ENCODE peak calls at places on chromosomes 12 and 14, in seven cellular contexts. P is CD8-positive, alpha-beta memory T cell; U is ovary; X is HCT116; D is tibial artery; R is upper lobe of right lung; Q is body of pancreas. W is an unnamed sample.

GRCh38 chr14:101037021-101037817 is 133.7 kb upstream of the RTL1 start:
- DNase-seq in D (peak; percentile 39), P (no peak), Q (no peak), R (peak; percentile 45), X (no peak), U (peak; percentile 9), W (no peak)

GRCh38 chr12:47736877-47737676 is 11.8 kb upstream of the ENDOU start:
- DNase-seq in X (no peak), U (peak; percentile 95), R (peak; percentile 93), Q (peak; percentile 93), P (no peak), D (peak; percentile 99), W (peak; percentile 90)

GRCh38 chr14:51458563-51458955 is 193.2 kb upstream of the FRMD6 start:
- DNase-seq in D (no peak), Q (no peak), X (no peak), R (no peak), P (no peak), U (no peak), W (no peak)

GRCh38 chr12:12403264-12404248 is 46.7 kb downstream of the BORCS5 start:
- DNase-seq in P (no peak), D (no peak), Q (no peak), R (no peak), X (no peak), U (no peak), W (no peak)

GRCh38 chr12:79086546-79086945 is 222.0 kb downstream of the SYT1 start:
- DNase-seq in Q (no peak), U (no peak), D (no peak), R (no peak), X (no peak), P (no peak), W (no peak)

GRCh38 chr12:121203482-121203881 is 6.4 kb upstream of the P2RX4 start:
- DNase-seq in D (no peak), P (no peak), U (no peak), Q (peak; percentile 40), R (peak; percentile 15), X (no peak), W (no peak)

GRCh38 chr14:93073833-93074769 is 41.6 kb downstream of the ITPK1 start:
- DNase-seq in X (no peak), R (peak; percentile 76), U (no peak), D (no peak), P (no peak), Q (no peak), W (peak; percentile 74)

GRCh38 chr12:57839996-57840395 is 6.5 kb downstream of the CTDSP2 start:
- DNase-seq in X (no peak), R (no peak), P (no peak), Q (peak; percentile 51), U (peak; percentile 40), D (no peak), W (no peak)

GRCh38 chr14:101025131-101025530 is 121.6 kb upstream of the RTL1 start:
- DNase-seq in P (no peak), Q (no peak), D (peak; percentile 20), X (no peak), U (no peak), R (peak; percentile 29), W (no peak)

GRCh38 chr12:121983546-121984205 is 38.0 kb upstream of the BCL7A start:
- DNase-seq in D (no peak), P (no peak), X (no peak), U (no peak), Q (no peak), R (no peak), W (no peak)

GRCh38 chr14:75628816-75629215 is 31.9 kb downstream of the ERG28 start:
- DNase-seq in X (no peak), U (no peak), P (no peak), D (no peak), R (no peak), Q (no peak), W (no peak)

GRCh38 chr14:47675489-47676300 is at the start of gene MDGA2:
- DNase-seq in D (no peak), X (no peak), R (peak; percentile 64), Q (no peak), U (no peak), P (no peak), W (no peak)

GRCh38 chr12:7501031-7501585 is 2.5 kb downstream of the CD163 start:
- DNase-seq in X (no peak), Q (no peak), R (no peak), D (no peak), U (no peak), P (no peak), W (no peak)

GRCh38 chr12:31664038-31664437 is 4.5 kb downstream of the ETFBKMT start:
- DNase-seq in X (no peak), P (no peak), R (no peak), U (no peak), Q (no peak), D (no peak), W (no peak)

GRCh38 chr12:107660861-107661415 is 24.7 kb upstream of the PWP1 start:
- DNase-seq in X (no peak), D (no peak), R (no peak), P (no peak), U (no peak), Q (no peak), W (no peak)

GRCh38 chr14:51872396-51872795 is 12.0 kb downstream of the GNG2 start:
- DNase-seq in X (no peak), D (no peak), R (no peak), Q (no peak), P (no peak), U (no peak), W (no peak)

GRCh38 chr12:85405781-85406522 is 125.9 kb downstream of the ALX1 start:
- DNase-seq in R (no peak), U (no peak), D (no peak), Q (no peak), P (no peak), X (no peak), W (no peak)

GRCh38 chr14:70441641-70442040 is 10.3 kb upstream of the ADAM21 start:
- DNase-seq in X (no peak), R (no peak), U (no peak), D (no peak), Q (no peak), P (no peak), W (no peak)
- H3K9me3 ChIP-seq in X (peaks cover 16% of the 10 kb centered on the region), R (peaks cover 25% of the 10 kb centered on the region), U (no peaks in the 10 kb centered on the region), D (peaks cover 42% of the 10 kb centered on the region), Q (peaks cover 36% of the 10 kb centered on the region), P (peaks cover 14% of the 10 kb centered on the region), W (peaks cover 22% of the 10 kb centered on the region)

GRCh38 chr14:31978423-31978822 is 98.7 kb upstream of the ARHGAP5 start:
- DNase-seq in U (no peak), P (no peak), R (no peak), Q (no peak), X (no peak), D (no peak), W (no peak)

GRCh38 chr14:31986405-31986804 is 90.7 kb upstream of the ARHGAP5 start:
- DNase-seq in R (no peak), D (no peak), P (no peak), X (no peak), U (no peak), Q (no peak), W (no peak)

GRCh38 chr14:31987691-31988090 is 89.4 kb upstream of the ARHGAP5 start:
- DNase-seq in X (no peak), D (no peak), U (no peak), R (no peak), Q (no peak), P (no peak), W (no peak)

GRCh38 chr14:31977001-31977556 is 100.0 kb upstream of the ARHGAP5 start:
- DNase-seq in P (no peak), D (no peak), R (no peak), X (no peak), Q (no peak), U (no peak), W (no peak)

DNA sequence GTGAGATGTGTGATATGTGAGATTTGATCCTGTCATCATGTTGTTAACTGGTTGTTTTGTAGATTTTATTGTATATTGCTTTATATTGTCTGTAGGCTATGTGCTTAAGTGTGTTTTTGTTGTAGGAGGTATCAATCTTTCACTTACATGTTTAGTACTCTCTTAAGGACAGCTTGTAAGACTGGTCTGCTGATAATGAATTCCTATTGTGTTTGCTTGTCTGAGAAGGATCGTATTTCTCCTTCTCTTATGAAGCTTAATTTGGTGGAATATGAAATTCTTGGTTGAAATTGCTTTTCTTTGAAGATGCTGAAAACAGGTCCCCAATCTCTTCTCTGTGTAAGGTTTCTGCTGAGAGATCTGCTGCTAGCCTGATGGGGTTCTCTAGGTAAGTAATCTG is 94.5 kb upstream of the ARHGAP5 start:
- DNase-seq in Q (no peak), X (no peak), D (no peak), P (no peak), U (no peak), R (no peak), W (no peak)
- H3K4me1 ChIP-seq in Q (no peaks in the 10 kb centered on the region), X (no peaks in the 10 kb centered on the region), D (no peaks in the 10 kb centered on the region), P (no peaks in the 10 kb centered on the region), U (no peaks in the 10 kb centered on the region), R (no peaks in the 10 kb centered on the region), W (peaks cover 3% of the 10 kb centered on the region)

DNA sequence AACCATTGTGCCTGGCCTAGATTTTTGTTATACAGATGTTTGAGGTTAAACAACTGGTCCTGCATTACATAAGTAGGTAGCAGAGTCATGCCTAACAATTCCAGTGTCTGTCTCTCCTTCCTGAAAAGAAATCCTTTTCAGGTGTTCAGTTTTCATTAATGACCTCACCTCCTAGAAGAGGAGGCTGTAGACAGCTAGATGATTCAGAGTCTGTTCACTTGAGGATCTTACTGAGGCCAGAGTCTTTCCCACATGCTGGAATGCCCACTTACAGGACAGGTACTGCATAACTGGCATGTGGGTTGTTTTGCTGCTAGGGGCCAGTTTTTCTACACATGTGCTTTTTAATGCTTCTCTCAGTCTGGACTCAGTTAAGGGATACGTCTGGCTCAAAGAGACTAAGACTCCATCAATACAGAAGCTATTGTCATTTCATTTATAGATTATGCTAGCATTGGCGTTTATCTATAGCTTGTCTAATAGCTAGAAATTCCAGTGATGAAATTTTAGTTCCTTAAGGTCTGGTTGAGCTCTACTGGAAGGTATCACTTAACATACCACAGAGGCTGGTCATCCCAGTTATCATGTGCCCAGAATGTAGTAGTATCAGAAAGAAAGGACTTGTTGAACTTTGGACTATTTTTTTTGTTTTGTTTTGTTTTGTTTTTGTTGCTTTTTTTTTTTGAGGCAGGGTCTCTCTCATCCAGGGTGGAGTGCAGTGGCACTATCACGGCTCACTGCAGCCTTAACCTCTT is 206.4 kb downstream of the ERC1 start:
- DNase-seq in X (no peak), U (no peak), P (no peak), R (no peak), D (no peak), Q (no peak), W (no peak)
- H3K27me3 ChIP-seq in X (no peaks in the 10 kb centered on the region), U (no peaks in the 10 kb centered on the region), P (no peaks in the 10 kb centered on the region), R (no peaks in the 10 kb centered on the region), D (no peaks in the 10 kb centered on the region), Q (no peaks in the 10 kb centered on the region), W (no peaks in the 10 kb centered on the region)

DNA sequence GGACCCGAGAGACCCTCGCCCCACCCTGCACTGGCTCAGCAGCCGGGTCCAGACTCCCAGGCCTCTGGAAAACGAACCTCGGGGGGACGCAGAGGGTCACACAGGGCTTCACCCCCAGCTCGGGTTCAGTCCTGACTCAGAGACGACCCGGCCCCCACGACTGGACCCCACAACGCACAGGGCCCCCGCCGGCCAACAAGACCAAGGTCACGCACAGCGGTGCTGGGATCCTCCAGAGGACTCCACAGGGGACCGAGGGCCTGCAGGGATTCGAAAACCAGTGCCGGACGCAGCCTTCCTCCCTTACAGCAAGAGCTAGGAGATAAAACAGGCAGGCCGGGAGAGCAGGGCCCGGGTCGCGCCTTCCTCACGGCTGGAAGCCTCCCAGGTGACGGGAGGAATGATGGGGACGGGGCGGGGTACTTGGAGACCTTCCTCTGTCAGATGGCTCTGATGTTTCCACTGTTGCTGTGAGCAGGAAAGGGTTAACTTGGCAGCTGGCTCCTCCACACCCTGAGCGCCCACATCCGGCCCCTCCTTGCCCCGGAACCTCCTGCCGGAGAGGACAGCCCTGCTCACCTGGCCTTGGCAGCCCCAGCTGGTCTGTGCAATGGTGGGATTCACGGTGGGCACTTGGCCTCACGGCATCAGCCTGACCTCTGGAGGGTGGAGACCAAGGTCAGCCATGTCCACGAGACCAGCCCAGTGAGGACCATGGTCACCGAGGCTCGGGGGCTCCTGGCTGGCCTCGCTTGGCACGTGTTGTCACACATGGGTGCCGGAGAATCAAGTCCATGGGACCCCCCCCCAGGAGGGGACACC is 46.2 kb downstream of the GALNT9 start:
- DNase-seq in X (no peak), Q (no peak), R (no peak), U (no peak), P (no peak), D (no peak), W (no peak)
- H3K9me3 ChIP-seq in X (no peaks in the 10 kb centered on the region), Q (no peaks in the 10 kb centered on the region), R (no peaks in the 10 kb centered on the region), U (no peaks in the 10 kb centered on the region), P (no peaks in the 10 kb centered on the region), D (no peaks in the 10 kb centered on the region), W (no peaks in the 10 kb centered on the region)

W was measured in right atrium auricular region.